ENCODE peak calls at places on chromosomes 13 and 19, in nine cellular contexts. One of them, this sample, is unnamed.

GRCh38 chr13:110254151-110254679 is 52.7 kb downstream of the COL4A1 start:
- DNase-seq in H9: no peak
- DNase-seq in psoas muscle: no peak
- DNase-seq in kidney: no peak
- DNase-seq in heart right ventricle: peak
- DNase-seq in A549: no peak
- DNase-seq in HFF-Myc: no peak
- DNase-seq in CD8-positive, alpha-beta T cell: no peak
- DNase-seq in B cell: no peak
- DNase-seq in this sample: no peak

GRCh38 chr13:99353836-99354235 is 46.6 kb upstream of the GPR183 start:
- DNase-seq in H9: no peak
- DNase-seq in psoas muscle: no peak
- DNase-seq in kidney: no peak
- DNase-seq in heart right ventricle: no peak
- DNase-seq in A549: no peak
- DNase-seq in HFF-Myc: no peak
- DNase-seq in CD8-positive, alpha-beta T cell: no peak
- DNase-seq in B cell: no peak
- DNase-seq in this sample: no peak

GRCh38 chr13:21124853-21125252 is 51.5 kb downstream of the SKA3 start:
- DNase-seq in H9: peak
- DNase-seq in psoas muscle: no peak
- DNase-seq in kidney: peak
- DNase-seq in heart right ventricle: no peak
- DNase-seq in A549: no peak
- DNase-seq in HFF-Myc: no peak
- DNase-seq in CD8-positive, alpha-beta T cell: no peak
- DNase-seq in B cell: no peak
- DNase-seq in this sample: no peak

GRCh38 chr13:48585456-48585840 is 52.6 kb upstream of the RCBTB2 start:
- DNase-seq in H9: no peak
- DNase-seq in psoas muscle: no peak
- DNase-seq in kidney: no peak
- DNase-seq in heart right ventricle: peak
- DNase-seq in A549: no peak
- DNase-seq in HFF-Myc: peak
- DNase-seq in CD8-positive, alpha-beta T cell: no peak
- DNase-seq in B cell: no peak
- DNase-seq in this sample: no peak

GRCh38 chr19:10289167-10289835 is 451 bp upstream of the ICAM5 start:
- DNase-seq in H9: peak
- DNase-seq in psoas muscle: peak
- DNase-seq in kidney: peak
- DNase-seq in heart right ventricle: no peak
- DNase-seq in A549: no peak
- DNase-seq in HFF-Myc: peak
- DNase-seq in CD8-positive, alpha-beta T cell: peak
- DNase-seq in B cell: peak
- DNase-seq in this sample: peak

GRCh38 chr13:99740261-99740979 is 231.1 kb downstream of the ZIC5 start:
- DNase-seq in H9: no peak
- DNase-seq in psoas muscle: no peak
- DNase-seq in kidney: no peak
- DNase-seq in heart right ventricle: no peak
- DNase-seq in A549: no peak
- DNase-seq in HFF-Myc: no peak
- DNase-seq in CD8-positive, alpha-beta T cell: no peak
- DNase-seq in B cell: no peak
- DNase-seq in this sample: no peak

GRCh38 chr19:56350416-56351045 is 35.9 kb upstream of the ZSCAN5A start:
- DNase-seq in H9: no peak
- DNase-seq in psoas muscle: no peak
- DNase-seq in kidney: no peak
- DNase-seq in heart right ventricle: peak
- DNase-seq in A549: peak
- DNase-seq in HFF-Myc: peak
- DNase-seq in CD8-positive, alpha-beta T cell: peak
- DNase-seq in B cell: peak
- DNase-seq in this sample: peak

GRCh38 chr19:46674416-46675178 is 13.6 kb upstream of the DACT3 start:
- DNase-seq in H9: peak
- DNase-seq in psoas muscle: no peak
- DNase-seq in kidney: no peak
- DNase-seq in heart right ventricle: no peak
- DNase-seq in A549: no peak
- DNase-seq in HFF-Myc: no peak
- DNase-seq in CD8-positive, alpha-beta T cell: no peak
- DNase-seq in B cell: no peak
- DNase-seq in this sample: no peak

GRCh38 chr19:15257782-15258181 is 25.5 kb upstream of the EPHX3 start:
- DNase-seq in H9: no peak
- DNase-seq in psoas muscle: no peak
- DNase-seq in kidney: no peak
- DNase-seq in heart right ventricle: no peak
- DNase-seq in A549: no peak
- DNase-seq in HFF-Myc: no peak
- DNase-seq in CD8-positive, alpha-beta T cell: no peak
- DNase-seq in B cell: no peak
- DNase-seq in this sample: no peak

GRCh38 chr13:108963846-108964600 is 334.6 kb downstream of the MYO16 start:
- DNase-seq in H9: no peak
- DNase-seq in psoas muscle: no peak
- DNase-seq in kidney: no peak
- DNase-seq in heart right ventricle: no peak
- DNase-seq in A549: no peak
- DNase-seq in HFF-Myc: no peak
- DNase-seq in CD8-positive, alpha-beta T cell: no peak
- DNase-seq in B cell: no peak
- DNase-seq in this sample: no peak

GRCh38 chr13:106721599-106721998 is 153.7 kb upstream of the ARGLU1 start:
- DNase-seq in H9: no peak
- DNase-seq in psoas muscle: no peak
- DNase-seq in kidney: no peak
- DNase-seq in heart right ventricle: no peak
- DNase-seq in A549: no peak
- DNase-seq in HFF-Myc: no peak
- DNase-seq in CD8-positive, alpha-beta T cell: no peak
- DNase-seq in B cell: no peak
- DNase-seq in this sample: no peak

GRCh38 chr19:7358102-7358597 is 9.4 kb downstream of the ARHGEF18 start:
- DNase-seq in H9: no peak
- DNase-seq in psoas muscle: no peak
- DNase-seq in kidney: no peak
- DNase-seq in heart right ventricle: no peak
- DNase-seq in A549: no peak
- DNase-seq in HFF-Myc: no peak
- DNase-seq in CD8-positive, alpha-beta T cell: no peak
- DNase-seq in B cell: no peak
- DNase-seq in this sample: no peak

GRCh38 chr13:106372199-106373160 is 163.0 kb downstream of the EFNB2 start:
- DNase-seq in H9: no peak
- DNase-seq in psoas muscle: no peak
- DNase-seq in kidney: no peak
- DNase-seq in heart right ventricle: no peak
- DNase-seq in A549: no peak
- DNase-seq in HFF-Myc: no peak
- DNase-seq in CD8-positive, alpha-beta T cell: no peak
- DNase-seq in B cell: no peak
- DNase-seq in this sample: no peak

GRCh38 chr19:55643003-55643732 is at the start of gene ZNF581:
- DNase-seq in H9: peak
- DNase-seq in psoas muscle: peak
- DNase-seq in kidney: peak
- DNase-seq in heart right ventricle: peak
- DNase-seq in A549: peak
- DNase-seq in HFF-Myc: peak
- DNase-seq in CD8-positive, alpha-beta T cell: peak
- DNase-seq in B cell: peak
- DNase-seq in this sample: peak

GRCh38 chr19:15812059-15812722 is 3.3 kb downstream of the OR10H1 start:
- DNase-seq in H9: no peak
- DNase-seq in psoas muscle: no peak
- DNase-seq in kidney: no peak
- DNase-seq in heart right ventricle: no peak
- DNase-seq in A549: no peak
- DNase-seq in HFF-Myc: no peak
- DNase-seq in CD8-positive, alpha-beta T cell: peak
- DNase-seq in B cell: no peak
- DNase-seq in this sample: no peak

GRCh38 chr13:57653229-57653994 is 21.9 kb downstream of the PCDH17 start:
- DNase-seq in H9: no peak
- DNase-seq in psoas muscle: no peak
- DNase-seq in kidney: no peak
- DNase-seq in heart right ventricle: no peak
- DNase-seq in A549: no peak
- DNase-seq in HFF-Myc: no peak
- DNase-seq in CD8-positive, alpha-beta T cell: no peak
- DNase-seq in B cell: no peak
- DNase-seq in this sample: no peak

GRCh38 chr19:40603719-40604646 is 2.8 kb downstream of the LTBP4 start:
- DNase-seq in H9: peak
- DNase-seq in psoas muscle: peak
- DNase-seq in kidney: peak
- DNase-seq in heart right ventricle: peak
- DNase-seq in A549: peak
- DNase-seq in HFF-Myc: peak
- DNase-seq in CD8-positive, alpha-beta T cell: peak
- DNase-seq in B cell: peak
- DNase-seq in this sample: peak

GRCh38 chr19:18645035-18645511 is 8.2 kb downstream of the KLHL26 start:
- DNase-seq in H9: no peak
- DNase-seq in psoas muscle: no peak
- DNase-seq in kidney: peak
- DNase-seq in heart right ventricle: no peak
- DNase-seq in A549: no peak
- DNase-seq in HFF-Myc: no peak
- DNase-seq in CD8-positive, alpha-beta T cell: no peak
- DNase-seq in B cell: no peak
- DNase-seq in this sample: no peak

DNA sequence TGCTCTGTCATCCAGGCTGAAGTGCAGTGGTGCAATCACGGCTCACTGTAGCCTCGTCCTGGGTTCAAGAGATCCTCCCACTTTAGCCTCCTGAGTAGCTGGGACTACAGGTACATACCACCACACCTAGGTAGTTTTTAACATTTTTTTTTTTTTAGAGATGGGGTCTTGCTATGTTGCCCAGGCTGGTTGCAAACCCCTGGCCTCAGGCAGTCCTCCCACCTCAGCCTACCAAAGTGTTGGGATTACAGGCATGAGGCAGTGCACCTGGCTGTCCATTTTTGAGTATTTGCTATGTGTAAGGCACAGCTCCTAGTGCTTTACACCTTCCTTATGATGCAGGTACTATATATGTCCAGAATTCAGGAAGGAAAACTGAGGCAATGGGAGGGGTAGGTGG is 138.8 kb upstream of the ZNF536 start:
- DNase-seq in H9: no peak
- DNase-seq in psoas muscle: no peak
- DNase-seq in kidney: no peak
- DNase-seq in heart right ventricle: no peak
- DNase-seq in A549: no peak
- DNase-seq in HFF-Myc: no peak
- DNase-seq in CD8-positive, alpha-beta T cell: no peak
- DNase-seq in B cell: no peak
- DNase-seq in this sample: no peak
- TF ChIP-seq CTCF in H9: no peak
- TF ChIP-seq CTCF in psoas muscle: no peak
- TF ChIP-seq CTCF in kidney: no peak
- TF ChIP-seq CTCF in heart right ventricle: no peak
- TF ChIP-seq CTCF in A549: no peak
- TF ChIP-seq CTCF in HFF-Myc: no peak
- TF ChIP-seq CTCF in CD8-positive, alpha-beta T cell: no peak
- TF ChIP-seq CTCF in B cell: no peak
- TF ChIP-seq CTCF in this sample: no peak

GRCh38 chr19:49056101-49056901 is 1.2 kb downstream of the CGB7 start:
- DNase-seq in H9: peak
- DNase-seq in psoas muscle: peak
- DNase-seq in kidney: peak
- DNase-seq in heart right ventricle: peak
- DNase-seq in A549: peak
- DNase-seq in HFF-Myc: no peak
- DNase-seq in CD8-positive, alpha-beta T cell: peak
- DNase-seq in B cell: peak
- DNase-seq in this sample: peak
- TF ChIP-seq CTCF in H9: peak
- TF ChIP-seq CTCF in psoas muscle: peak
- TF ChIP-seq CTCF in kidney: peak
- TF ChIP-seq CTCF in heart right ventricle: peak
- TF ChIP-seq CTCF in A549: peak
- TF ChIP-seq CTCF in HFF-Myc: peak
- TF ChIP-seq CTCF in CD8-positive, alpha-beta T cell: no peak
- TF ChIP-seq CTCF in B cell: peak
- TF ChIP-seq CTCF in this sample: peak

GRCh38 chr13:113184568-113185440 is 23.7 kb downstream of the PCID2 start:
- DNase-seq in H9: no peak
- DNase-seq in psoas muscle: no peak
- DNase-seq in kidney: peak
- DNase-seq in heart right ventricle: no peak
- DNase-seq in A549: no peak
- DNase-seq in HFF-Myc: no peak
- DNase-seq in CD8-positive, alpha-beta T cell: no peak
- DNase-seq in B cell: no peak
- DNase-seq in this sample: no peak

GRCh38 chr13:113187905-113188595 is 20.4 kb downstream of the PCID2 start:
- DNase-seq in H9: no peak
- DNase-seq in psoas muscle: no peak
- DNase-seq in kidney: no peak
- DNase-seq in heart right ventricle: no peak
- DNase-seq in A549: no peak
- DNase-seq in HFF-Myc: no peak
- DNase-seq in CD8-positive, alpha-beta T cell: no peak
- DNase-seq in B cell: no peak
- DNase-seq in this sample: no peak

GRCh38 chr13:113186061-113186900 is 22.2 kb downstream of the PCID2 start:
- DNase-seq in H9: no peak
- DNase-seq in psoas muscle: no peak
- DNase-seq in kidney: no peak
- DNase-seq in heart right ventricle: no peak
- DNase-seq in A549: no peak
- DNase-seq in HFF-Myc: no peak
- DNase-seq in CD8-positive, alpha-beta T cell: peak
- DNase-seq in B cell: no peak
- DNase-seq in this sample: peak

GRCh38 chr13:113183450-113184129 is 24.9 kb downstream of the PCID2 start:
- DNase-seq in H9: no peak
- DNase-seq in psoas muscle: no peak
- DNase-seq in kidney: no peak
- DNase-seq in heart right ventricle: no peak
- DNase-seq in A549: no peak
- DNase-seq in HFF-Myc: no peak
- DNase-seq in CD8-positive, alpha-beta T cell: no peak
- DNase-seq in B cell: no peak
- DNase-seq in this sample: no peak

GRCh38 chr13:113187263-113187669 is 21.2 kb downstream of the PCID2 start:
- DNase-seq in H9: no peak
- DNase-seq in psoas muscle: peak
- DNase-seq in kidney: peak
- DNase-seq in heart right ventricle: peak
- DNase-seq in A549: peak
- DNase-seq in HFF-Myc: peak
- DNase-seq in CD8-positive, alpha-beta T cell: no peak
- DNase-seq in B cell: no peak
- DNase-seq in this sample: no peak
- TF ChIP-seq CTCF in H9: no peak
- TF ChIP-seq CTCF in psoas muscle: no peak
- TF ChIP-seq CTCF in kidney: no peak
- TF ChIP-seq CTCF in heart right ventricle: no peak
- TF ChIP-seq CTCF in A549: no peak
- TF ChIP-seq CTCF in HFF-Myc: no peak
- TF ChIP-seq CTCF in CD8-positive, alpha-beta T cell: no peak
- TF ChIP-seq CTCF in B cell: no peak
- TF ChIP-seq CTCF in this sample: no peak

GRCh38 chr13:44574466-44574855 is 1.7 kb downstream of the TSC22D1 start:
- DNase-seq in H9: no peak
- DNase-seq in psoas muscle: no peak
- DNase-seq in kidney: no peak
- DNase-seq in heart right ventricle: no peak
- DNase-seq in A549: no peak
- DNase-seq in HFF-Myc: no peak
- DNase-seq in CD8-positive, alpha-beta T cell: no peak
- DNase-seq in B cell: no peak
- DNase-seq in this sample: no peak
- TF ChIP-seq CTCF in H9: no peak
- TF ChIP-seq CTCF in psoas muscle: no peak
- TF ChIP-seq CTCF in kidney: no peak
- TF ChIP-seq CTCF in heart right ventricle: no peak
- TF ChIP-seq CTCF in A549: no peak
- TF ChIP-seq CTCF in HFF-Myc: no peak
- TF ChIP-seq CTCF in CD8-positive, alpha-beta T cell: no peak
- TF ChIP-seq CTCF in B cell: no peak
- TF ChIP-seq CTCF in this sample: no peak

This sample was measured in GM10248.